ENCODE peak calls at places on chromosome 17, in four cellular contexts. One of them, this sample, is unnamed.

GRCh38 chr17:75570034-75570676 is 17.4 kb upstream of the MYO15B start:
- DNase-seq in GM12878: no peak
- DNase-seq in K562: no peak
- DNase-seq in HepG2: no peak
- DNase-seq in this sample: no peak

GRCh38 chr17:28938552-28938951 is 12.8 kb downstream of the PHF12 start:
- DNase-seq in GM12878: no peak
- DNase-seq in HepG2: no peak
- DNase-seq in K562: no peak
- DNase-seq in this sample: no peak

GRCh38 chr17:7356779-7357178 is 1.8 kb downstream of the TMEM95 start:
- DNase-seq in HepG2: no peak
- DNase-seq in K562: no peak
- DNase-seq in GM12878: no peak
- DNase-seq in this sample: no peak

GRCh38 chr17:40130352-40131042 is 8.7 kb downstream of the MSL1 start:
- DNase-seq in HepG2: no peak
- DNase-seq in GM12878: no peak
- DNase-seq in K562: no peak
- DNase-seq in this sample: no peak

GRCh38 chr17:68461589-68461988 is 4.3 kb upstream of the WIPI1 start:
- DNase-seq in K562: no peak
- DNase-seq in GM12878: no peak
- DNase-seq in HepG2: no peak
- DNase-seq in this sample: no peak

GRCh38 chr17:31561469-31562412 is 170.3 kb downstream of the RAB11FIP4 start:
- DNase-seq in HepG2: no peak
- DNase-seq in K562: no peak
- DNase-seq in GM12878: no peak
- DNase-seq in this sample: no peak

GRCh38 chr17:73271078-73271477 is 9.4 kb upstream of the CPSF4L start:
- DNase-seq in GM12878: peak
- DNase-seq in HepG2: no peak
- DNase-seq in K562: no peak
- DNase-seq in this sample: no peak

GRCh38 chr17:55996826-55997225 is 156.4 kb upstream of the ANKFN1 start:
- DNase-seq in GM12878: no peak
- DNase-seq in HepG2: no peak
- DNase-seq in K562: no peak
- DNase-seq in this sample: no peak

GRCh38 chr17:12830692-12831363 is 41.5 kb downstream of the ARHGAP44 start:
- DNase-seq in GM12878: no peak
- DNase-seq in HepG2: no peak
- DNase-seq in K562: no peak
- DNase-seq in this sample: no peak

GRCh38 chr17:50867856-50868438 is 1.8 kb upstream of the TOB1 start:
- DNase-seq in K562: no peak
- DNase-seq in GM12878: no peak
- DNase-seq in HepG2: no peak
- DNase-seq in this sample: no peak

GRCh38 chr17:78231991-78232759 is 744 bp downstream of the TMEM235 start:
- DNase-seq in HepG2: no peak
- DNase-seq in K562: no peak
- DNase-seq in GM12878: no peak
- DNase-seq in this sample: no peak

GRCh38 chr17:76537578-76538280 is at the start of gene CYGB:
- DNase-seq in K562: no peak
- DNase-seq in GM12878: no peak
- DNase-seq in HepG2: no peak
- DNase-seq in this sample: no peak

GRCh38 chr17:48510761-48511604 is 19.8 kb downstream of the HOXB1 start:
- DNase-seq in K562: no peak
- DNase-seq in HepG2: no peak
- DNase-seq in GM12878: peak
- DNase-seq in this sample: no peak

GRCh38 chr17:37824534-37825485 is 80.0 kb upstream of the HNF1B start:
- DNase-seq in HepG2: peak
- DNase-seq in GM12878: no peak
- DNase-seq in K562: no peak
- DNase-seq in this sample: peak

GRCh38 chr17:70017112-70017511 is 57.9 kb upstream of the KCNJ16 start:
- DNase-seq in K562: no peak
- DNase-seq in GM12878: no peak
- DNase-seq in HepG2: no peak
- DNase-seq in this sample: no peak

GRCh38 chr17:55584055-55584685 is 72.9 kb upstream of the SMIM36 start:
- DNase-seq in K562: no peak
- DNase-seq in HepG2: no peak
- DNase-seq in GM12878: no peak
- DNase-seq in this sample: no peak

GRCh38 chr17:50114401-50114800 is 15.6 kb downstream of the SAMD14 start:
- DNase-seq in K562: no peak
- DNase-seq in HepG2: no peak
- DNase-seq in GM12878: no peak
- DNase-seq in this sample: no peak

GRCh38 chr17:32497431-32498205 is 10.8 kb downstream of the CDK5R1 start:
- DNase-seq in HepG2: no peak
- DNase-seq in K562: no peak
- DNase-seq in GM12878: no peak
- DNase-seq in this sample: no peak

GRCh38 chr17:14211778-14212177 is 24.9 kb downstream of the CDRT15 start:
- DNase-seq in GM12878: no peak
- DNase-seq in HepG2: no peak
- DNase-seq in K562: no peak
- DNase-seq in this sample: no peak

GRCh38 chr17:50598487-50598886 is 36.2 kb upstream of the ABCC3 start:
- DNase-seq in GM12878: peak
- DNase-seq in K562: no peak
- DNase-seq in HepG2: no peak
- DNase-seq in this sample: no peak

GRCh38 chr17:73343168-73343634 is 31.4 kb upstream of the CDC42EP4 start:
- DNase-seq in HepG2: no peak
- DNase-seq in GM12878: no peak
- DNase-seq in K562: peak
- DNase-seq in this sample: peak

GRCh38 chr17:63435681-63436522 is 10.2 kb downstream of the CYB561 start:
- DNase-seq in K562: no peak
- DNase-seq in HepG2: no peak
- DNase-seq in GM12878: no peak
- DNase-seq in this sample: peak

GRCh38 chr17:75091855-75092327 is 4.1 kb downstream of the SLC16A5 start:
- DNase-seq in K562: peak
- DNase-seq in HepG2: no peak
- DNase-seq in GM12878: no peak
- DNase-seq in this sample: no peak

GRCh38 chr17:29607557-29608195 is 14.7 kb downstream of the ANKRD13B start:
- DNase-seq in K562: no peak
- DNase-seq in HepG2: no peak
- DNase-seq in GM12878: no peak
- DNase-seq in this sample: no peak

GRCh38 chr17:45431531-45432404 is 902 bp downstream of the ARHGAP27 start:
- DNase-seq in K562: peak
- DNase-seq in GM12878: no peak
- DNase-seq in HepG2: peak
- DNase-seq in this sample: peak

GRCh38 chr17:68458260-68459029 is 1.1 kb upstream of the WIPI1 start:
- DNase-seq in K562: no peak
- DNase-seq in GM12878: no peak
- DNase-seq in HepG2: no peak
- DNase-seq in this sample: no peak

GRCh38 chr17:29802256-29802655 is 127.8 kb downstream of the SSH2 start:
- DNase-seq in GM12878: no peak
- DNase-seq in K562: no peak
- DNase-seq in HepG2: no peak
- DNase-seq in this sample: no peak

GRCh38 chr17:6677158-6677831 is 25.7 kb downstream of the C17orf100 start:
- DNase-seq in GM12878: no peak
- DNase-seq in HepG2: peak
- DNase-seq in K562: no peak
- DNase-seq in this sample: no peak

GRCh38 chr17:29359777-29360176 is 30.4 kb upstream of the TAOK1 start:
- DNase-seq in HepG2: no peak
- DNase-seq in GM12878: no peak
- DNase-seq in K562: no peak
- DNase-seq in this sample: no peak

GRCh38 chr17:13030459-13031305 is 12.9 kb upstream of the ELAC2 start:
- DNase-seq in GM12878: no peak
- DNase-seq in HepG2: peak
- DNase-seq in K562: peak
- DNase-seq in this sample: peak

GRCh38 chr17:2124391-2124790 is 69.5 kb downstream of the HIC1 start:
- DNase-seq in HepG2: no peak
- DNase-seq in K562: no peak
- DNase-seq in GM12878: no peak
- DNase-seq in this sample: no peak
- TF ChIP-seq SRF in HepG2: no peak
- TF ChIP-seq SRF in K562: no peak
- TF ChIP-seq SRF in GM12878: no peak
- TF ChIP-seq SRF in this sample: no peak

GRCh38 chr17:8975091-8975707 is 9.7 kb upstream of the PIK3R5 start:
- DNase-seq in HepG2: peak
- DNase-seq in GM12878: no peak
- DNase-seq in K562: no peak
- DNase-seq in this sample: no peak
- TF ChIP-seq GABPA in HepG2: no peak
- TF ChIP-seq GABPA in GM12878: no peak
- TF ChIP-seq GABPA in K562: no peak
- TF ChIP-seq GABPA in this sample: no peak

GRCh38 chr17:64632606-64633005 is 29.5 kb downstream of the SMURF2 start:
- DNase-seq in GM12878: no peak
- DNase-seq in K562: no peak
- DNase-seq in HepG2: no peak
- DNase-seq in this sample: no peak

GRCh38 chr17:64638552-64639198 is 23.4 kb downstream of the SMURF2 start:
- DNase-seq in K562: no peak
- DNase-seq in GM12878: no peak
- DNase-seq in HepG2: no peak
- DNase-seq in this sample: no peak

GRCh38 chr17:64632193-64632592 is 29.9 kb downstream of the SMURF2 start:
- DNase-seq in HepG2: no peak
- DNase-seq in K562: no peak
- DNase-seq in GM12878: no peak
- DNase-seq in this sample: no peak

GRCh38 chr17:64634217-64634616 is 27.9 kb downstream of the SMURF2 start:
- DNase-seq in GM12878: no peak
- DNase-seq in HepG2: no peak
- DNase-seq in K562: no peak
- DNase-seq in this sample: no peak

GRCh38 chr17:64635647-64636305 is 26.3 kb downstream of the SMURF2 start:
- DNase-seq in K562: no peak
- DNase-seq in GM12878: peak
- DNase-seq in HepG2: no peak
- DNase-seq in this sample: no peak
- TF ChIP-seq SRF in K562: no peak
- TF ChIP-seq SRF in GM12878: no peak
- TF ChIP-seq SRF in HepG2: no peak
- TF ChIP-seq SRF in this sample: no peak

DNA sequence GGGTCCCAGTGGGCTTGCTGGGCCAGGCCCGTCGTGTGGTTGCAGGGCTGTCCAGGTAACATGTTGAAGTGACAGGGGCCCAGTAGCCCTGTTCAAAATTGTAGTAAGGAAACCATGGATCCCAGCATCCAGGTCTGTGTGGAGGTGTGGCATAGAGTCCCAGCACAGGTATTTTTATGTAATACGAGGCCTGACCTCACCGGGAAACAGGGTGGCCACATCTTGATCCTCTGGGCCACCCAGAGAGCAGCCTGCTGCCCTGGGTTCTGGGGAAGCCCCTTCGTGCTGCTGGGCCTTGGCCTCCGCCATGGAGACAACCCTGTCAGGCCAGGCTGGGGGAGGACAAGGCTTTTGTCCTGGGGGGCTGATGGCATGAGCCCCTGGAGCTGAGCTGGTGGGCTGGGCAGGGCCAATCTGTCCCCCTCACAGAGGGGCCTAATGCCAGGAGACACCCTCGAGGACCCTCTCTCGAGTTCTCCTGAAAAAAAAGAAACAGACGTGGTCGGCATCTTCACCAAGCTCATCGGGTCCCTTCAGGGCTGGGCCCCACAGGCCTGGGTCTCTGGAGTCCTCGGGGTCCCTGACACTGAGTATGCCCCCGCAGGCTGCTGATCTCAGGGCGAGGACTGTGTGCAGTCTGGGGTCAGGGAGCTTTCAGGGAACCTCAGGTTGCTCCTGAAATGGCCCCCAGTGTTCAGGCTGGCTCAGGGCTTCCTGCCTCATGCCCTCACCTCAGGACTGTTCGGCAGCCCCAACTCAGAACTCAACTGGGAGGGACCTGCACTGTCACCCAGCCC is 47.8 kb downstream of the TNFRSF13B start:
- DNase-seq in HepG2: no peak
- DNase-seq in K562: no peak
- DNase-seq in GM12878: no peak
- DNase-seq in this sample: no peak
- TF ChIP-seq GABPA in HepG2: no peak
- TF ChIP-seq GABPA in K562: no peak
- TF ChIP-seq GABPA in GM12878: no peak
- TF ChIP-seq GABPA in this sample: no peak

GRCh38 chr17:80970044-80970761 is 21.4 kb upstream of the CHMP6 start:
- DNase-seq in GM12878: no peak
- DNase-seq in K562: peak
- DNase-seq in HepG2: no peak
- DNase-seq in this sample: no peak
- TF ChIP-seq SRF in GM12878: no peak
- TF ChIP-seq SRF in K562: no peak
- TF ChIP-seq SRF in HepG2: no peak
- TF ChIP-seq SRF in this sample: no peak

GRCh38 chr17:4788159-4788806 is 481 bp upstream of the GLTPD2 start:
- DNase-seq in K562: no peak
- DNase-seq in GM12878: no peak
- DNase-seq in HepG2: no peak
- DNase-seq in this sample: no peak

GRCh38 chr17:4786516-4786915 is 352 bp upstream of the VMO1 start:
- DNase-seq in K562: no peak
- DNase-seq in HepG2: no peak
- DNase-seq in GM12878: no peak
- DNase-seq in this sample: no peak

GRCh38 chr17:4788807-4789700 is at the start of gene GLTPD2:
- DNase-seq in HepG2: peak
- DNase-seq in GM12878: no peak
- DNase-seq in K562: no peak
- DNase-seq in this sample: no peak

GRCh38 chr17:4785311-4786110 is 653 bp downstream of the VMO1 start:
- DNase-seq in GM12878: no peak
- DNase-seq in HepG2: no peak
- DNase-seq in K562: no peak
- DNase-seq in this sample: no peak

GRCh38 chr17:4786111-4786491 is at the start of gene VMO1:
- DNase-seq in GM12878: no peak
- DNase-seq in HepG2: no peak
- DNase-seq in K562: no peak
- DNase-seq in this sample: no peak
- TF ChIP-seq GABPA in GM12878: no peak
- TF ChIP-seq GABPA in HepG2: no peak
- TF ChIP-seq GABPA in K562: no peak
- TF ChIP-seq GABPA in this sample: no peak

GRCh38 chr17:79627184-79627765 is 16.4 kb upstream of the RBFOX3 start:
- DNase-seq in HepG2: no peak
- DNase-seq in K562: no peak
- DNase-seq in GM12878: no peak
- DNase-seq in this sample: no peak
- TF ChIP-seq SRF in HepG2: no peak
- TF ChIP-seq SRF in K562: no peak
- TF ChIP-seq SRF in GM12878: no peak
- TF ChIP-seq SRF in this sample: no peak